ENCODE peak calls at places on chromosomes 6 and 20, in ten cellular contexts. T is transverse colon, W is WERI-Rb-1, S is mammary epithelial cell, I is foreskin keratinocyte, D is tibial nerve, R is A549, E is GM12864, U is Peyer's patch, O is HL-60. X is an unnamed sample.

GRCh38 chr6:155177369-155177961 is 86.3 kb upstream of the CLDN20 start:
- DNase-seq in E (peak), D (peak), W (peak), S (peak), U (no peak), R (peak), I (no peak), O (peak), T (no peak), X (no peak)

GRCh38 chr6:108921547-108922331 is 73.5 kb downstream of the ARMC2 start:
- DNase-seq in I (no peak), R (no peak), D (peak), O (no peak), S (peak), T (no peak), E (no peak), W (no peak), U (no peak), X (no peak)

GRCh38 chr6:79048611-79049010 is 29.4 kb downstream of the PHIP start:
- DNase-seq in O (peak), U (no peak), T (no peak), S (peak), D (no peak), E (no peak), R (peak), I (peak), W (peak), X (no peak)

GRCh38 chr6:169837529-169838250 is 86.3 kb downstream of the ERMARD start:
- DNase-seq in U (peak), W (no peak), R (no peak), D (no peak), S (no peak), I (no peak), E (no peak), O (no peak), T (no peak), X (no peak)

GRCh38 chr6:14053776-14054175 is 63.8 kb upstream of the CD83 start:
- DNase-seq in D (no peak), W (no peak), R (no peak), S (peak), E (no peak), O (no peak), I (peak), T (no peak), U (no peak), X (no peak)

GRCh38 chr20:52923123-52923543 is 49.0 kb upstream of the TSHZ2 start:
- DNase-seq in D (no peak), I (peak), O (peak), S (peak), W (no peak), E (no peak), U (no peak), R (no peak), T (no peak), X (no peak)

GRCh38 chr6:40477246-40478126 is 109.7 kb downstream of the LRFN2 start:
- DNase-seq in W (peak), I (no peak), D (no peak), O (no peak), T (peak), S (no peak), E (no peak), R (no peak), U (no peak), X (no peak)

GRCh38 chr6:114998492-114998891 is 655.7 kb upstream of the HS3ST5 start:
- DNase-seq in I (no peak), R (no peak), E (no peak), U (no peak), T (no peak), O (no peak), D (no peak), W (no peak), S (no peak), X (no peak)

GRCh38 chr6:15837205-15837604 is 174.4 kb upstream of the DTNBP1 start:
- DNase-seq in W (no peak), R (no peak), U (no peak), I (no peak), S (no peak), O (no peak), E (no peak), D (no peak), T (no peak), X (no peak)

GRCh38 chr6:74891358-74891811 is 314.5 kb downstream of the COL12A1 start:
- DNase-seq in E (no peak), I (no peak), S (no peak), W (no peak), D (peak), T (no peak), U (no peak), O (no peak), R (no peak), X (no peak)

GRCh38 chr6:111746983-111747773 is 126.1 kb downstream of the FYN start:
- DNase-seq in W (no peak), I (no peak), T (no peak), U (no peak), E (no peak), D (no peak), S (no peak), O (no peak), R (no peak), X (no peak)

GRCh38 chr6:16901777-16902176 is 140.5 kb upstream of the ATXN1 start:
- DNase-seq in I (no peak), R (no peak), S (peak), E (no peak), O (no peak), D (peak), T (peak), U (no peak), W (no peak), X (no peak)

GRCh38 chr20:61253264-61253639 is 1.2 kb downstream of the CDH4 start:
- DNase-seq in T (no peak), R (peak), D (no peak), W (no peak), S (no peak), I (peak), U (no peak), E (no peak), O (no peak), X (no peak)

GRCh38 chr6:168447282-168447681 is 6.3 kb downstream of the SMOC2 start:
- DNase-seq in O (no peak), W (no peak), D (no peak), E (no peak), T (no peak), I (no peak), U (no peak), R (no peak), S (no peak), X (peak)

GRCh38 chr6:13303668-13304017 is 24.7 kb downstream of the TBC1D7 start:
- DNase-seq in I (peak), R (no peak), D (peak), T (peak), W (peak), E (peak), U (peak), S (no peak), O (peak), X (peak)

GRCh38 chr20:32789896-32790750 is 27.9 kb downstream of the DNMT3B start:
- DNase-seq in U (peak), D (peak), S (peak), T (peak), E (peak), R (peak), W (peak), I (peak), O (peak), X (peak)

GRCh38 chr6:42230320-42231034 is 12.8 kb upstream of the MRPS10 start:
- DNase-seq in T (no peak), W (no peak), I (no peak), D (no peak), R (no peak), E (no peak), U (no peak), S (no peak), O (no peak), X (peak)

GRCh38 chr6:149560736-149561135 is 5.4 kb upstream of the GINM1 start:
- DNase-seq in S (no peak), I (no peak), U (no peak), E (no peak), R (peak), T (no peak), W (peak), D (no peak), O (peak), X (no peak)
- TF ChIP-seq CTCF in S (peak), I (peak), U (peak), E (peak), R (no peak), T (peak), W (peak), D (no peak), O (peak), X (peak)

DNA sequence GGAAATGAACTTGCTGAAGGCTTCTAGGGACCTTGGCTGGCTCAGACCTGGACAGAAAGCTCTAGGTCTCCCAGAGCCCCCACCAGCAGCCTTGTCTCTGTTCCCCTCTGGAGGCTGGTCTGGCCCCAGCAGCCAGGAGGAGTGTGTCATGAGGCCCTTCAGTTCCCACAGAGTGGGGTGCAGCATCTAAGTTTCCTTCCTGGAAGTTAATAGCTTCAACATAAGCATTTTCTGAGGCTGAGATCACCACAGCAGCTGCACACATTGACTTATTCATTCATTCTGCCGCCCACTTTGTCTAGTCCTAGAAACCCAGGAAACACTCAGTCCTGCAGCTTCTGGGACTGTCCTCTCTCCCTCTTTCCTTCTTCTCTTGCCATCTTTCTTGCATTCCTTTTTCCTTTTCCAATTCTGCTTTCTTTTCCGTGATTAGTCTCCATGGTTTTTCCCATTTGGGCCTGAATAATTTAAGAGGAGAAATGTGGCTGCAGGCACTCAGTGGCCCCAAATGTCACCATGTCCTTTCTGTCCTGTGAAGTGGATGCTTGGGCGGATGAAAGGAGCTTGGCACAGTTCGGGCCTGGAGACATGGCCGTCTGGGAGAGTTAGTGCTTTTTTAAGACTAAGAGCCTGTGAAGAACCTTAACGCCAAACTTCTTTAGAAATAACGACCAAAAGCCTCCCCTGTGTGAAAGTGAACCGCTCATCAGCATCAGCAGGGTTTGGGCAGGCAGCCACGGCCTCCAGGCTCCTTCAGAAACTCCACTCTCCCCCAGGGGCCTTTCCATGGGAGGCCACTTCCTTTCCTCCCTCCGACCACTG is 31.0 kb upstream of the PCMTD2 start:
- DNase-seq in D (no peak), S (peak), U (no peak), I (peak), W (no peak), R (no peak), E (no peak), T (no peak), O (no peak), X (no peak)
- TF ChIP-seq CTCF in D (no peak), S (no peak), U (no peak), I (peak), W (no peak), R (no peak), E (no peak), T (no peak), O (no peak), X (no peak)

GRCh38 chr20:23060629-23061028 is 11.2 kb upstream of the THBD start:
- DNase-seq in E (no peak), W (no peak), D (no peak), R (no peak), O (no peak), U (no peak), S (no peak), I (no peak), T (no peak), X (no peak)
- TF ChIP-seq CTCF in E (no peak), W (no peak), D (no peak), R (no peak), O (no peak), U (no peak), S (no peak), I (no peak), T (no peak), X (no peak)

GRCh38 chr6:22412994-22413393 is 116.2 kb upstream of the PRL start:
- DNase-seq in T (no peak), D (no peak), O (no peak), S (no peak), R (no peak), U (no peak), I (no peak), W (no peak), E (no peak), X (no peak)

GRCh38 chr6:22409487-22409886 is 112.7 kb upstream of the PRL start:
- DNase-seq in O (no peak), I (no peak), D (no peak), W (no peak), T (no peak), U (no peak), S (no peak), E (no peak), R (no peak), X (no peak)

GRCh38 chr6:22418714-22419113 is 121.9 kb upstream of the PRL start:
- DNase-seq in S (no peak), U (no peak), O (no peak), E (no peak), D (no peak), R (no peak), W (no peak), T (no peak), I (no peak), X (no peak)

GRCh38 chr6:22411408-22412105 is 114.7 kb upstream of the PRL start:
- DNase-seq in S (no peak), T (no peak), E (no peak), I (no peak), U (no peak), W (no peak), R (no peak), O (no peak), D (no peak), X (no peak)

DNA sequence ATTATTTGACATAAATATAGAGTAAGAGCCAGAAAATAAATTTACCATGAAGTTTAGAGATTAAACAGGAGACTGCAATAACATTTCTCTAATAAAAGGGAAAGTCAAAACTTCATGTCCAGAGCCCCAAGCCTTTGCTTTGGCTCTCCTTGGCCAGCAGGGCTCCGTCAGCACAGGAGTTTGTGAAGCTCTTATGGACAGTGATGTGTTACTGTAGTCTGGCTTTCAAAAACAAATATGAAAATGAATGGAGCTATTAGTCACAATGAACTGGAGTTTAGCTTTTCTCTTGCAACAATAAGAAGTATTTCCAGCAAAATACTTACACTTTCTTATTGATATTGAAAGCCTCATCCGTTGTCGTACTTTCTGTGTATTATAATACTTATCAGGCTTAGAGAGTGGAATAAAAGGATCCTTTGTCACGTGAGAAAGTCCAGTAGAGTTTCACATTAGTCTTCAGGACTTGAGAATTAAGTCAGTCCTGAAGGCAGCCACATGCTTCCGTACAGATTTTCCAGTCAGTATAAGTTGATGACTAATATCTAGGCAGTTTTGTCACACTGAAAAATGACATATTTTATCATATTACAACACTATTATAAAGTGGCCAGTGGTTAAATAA is 117.0 kb upstream of the PRL start:
- DNase-seq in R (no peak), T (no peak), I (no peak), O (no peak), U (no peak), W (no peak), S (no peak), E (no peak), D (no peak), X (no peak)
- TF ChIP-seq CTCF in R (no peak), T (no peak), I (no peak), O (no peak), U (no peak), W (no peak), S (no peak), E (no peak), D (no peak), X (no peak)

DNA sequence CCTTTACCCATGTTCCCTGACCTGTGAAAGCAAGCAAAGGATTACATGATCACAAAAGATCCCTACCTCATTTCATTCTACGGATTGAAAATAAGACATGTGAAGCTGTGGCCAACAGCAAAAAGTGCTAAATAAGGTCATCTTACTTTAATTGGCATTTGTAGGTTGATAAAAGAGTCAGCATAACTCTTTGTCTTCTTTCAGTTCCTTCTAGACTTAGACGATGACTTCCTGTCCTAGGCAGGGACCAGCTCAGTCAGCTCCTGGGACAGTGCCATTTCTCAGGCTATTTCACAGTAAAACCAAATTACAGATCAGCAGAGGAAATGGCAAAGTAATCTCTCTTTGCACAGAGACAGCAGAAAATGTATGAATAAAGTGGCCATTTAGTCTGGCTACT is 480.7 kb downstream of the RFPL4B start:
- DNase-seq in S (no peak), D (peak), W (no peak), T (peak), U (no peak), I (no peak), E (peak), R (no peak), O (no peak), X (no peak)
- TF ChIP-seq CTCF in S (no peak), D (no peak), W (no peak), T (no peak), U (no peak), I (no peak), E (no peak), R (no peak), O (no peak), X (no peak)

GRCh38 chr6:98841589-98842488 is 7.5 kb downstream of the POU3F2 start:
- DNase-seq in E (no peak), U (no peak), R (no peak), O (no peak), D (no peak), W (no peak), S (no peak), T (no peak), I (no peak), X (no peak)

GRCh38 chr6:98840385-98840784 is 6.0 kb downstream of the POU3F2 start:
- DNase-seq in D (no peak), W (no peak), R (no peak), I (no peak), E (no peak), U (no peak), S (no peak), T (no peak), O (no peak), X (no peak)

GRCh38 chr6:98841114-98841513 is 6.7 kb downstream of the POU3F2 start:
- DNase-seq in R (no peak), U (no peak), E (no peak), S (no peak), T (no peak), D (no peak), O (no peak), I (no peak), W (no peak), X (no peak)

GRCh38 chr6:98838027-98838426 is 3.7 kb downstream of the POU3F2 start:
- DNase-seq in E (no peak), I (no peak), U (no peak), D (no peak), O (no peak), W (no peak), S (no peak), R (no peak), T (no peak), X (no peak)

DNA sequence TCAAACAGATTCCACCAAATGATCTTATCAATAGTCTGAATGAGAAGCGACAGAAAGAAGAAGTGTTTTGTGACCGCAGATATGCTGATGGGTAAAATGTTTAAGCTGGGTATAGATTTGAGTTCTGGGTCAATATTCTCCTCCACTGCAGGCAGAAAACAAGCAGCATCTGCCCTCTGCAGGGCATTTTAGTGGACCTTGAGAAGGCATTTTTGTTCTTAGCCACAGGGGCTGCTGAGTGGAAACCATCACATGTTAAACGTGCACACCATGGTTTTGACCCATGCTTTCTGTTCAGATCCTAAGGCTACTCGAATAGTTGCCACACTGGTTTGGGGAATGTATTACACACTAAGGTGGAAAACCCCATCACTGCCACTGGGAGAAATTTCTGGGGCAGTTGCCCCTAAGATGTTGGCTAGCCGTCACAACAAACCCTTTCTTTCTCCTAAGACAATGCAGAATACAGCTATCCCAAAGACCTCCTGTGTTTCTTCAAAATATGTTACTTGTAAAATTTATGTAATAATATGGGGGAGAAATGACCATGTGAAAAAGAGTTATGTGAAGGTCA is 5.5 kb downstream of the POU3F2 start:
- DNase-seq in D (no peak), O (no peak), R (peak), T (no peak), I (no peak), U (no peak), W (peak), E (no peak), S (no peak), X (no peak)
- TF ChIP-seq CTCF in D (peak), O (no peak), R (peak), T (no peak), I (peak), U (no peak), W (peak), E (peak), S (peak), X (peak)

GRCh38 chr6:64504509-64504908 is 868.9 kb downstream of the PHF3 start:
- DNase-seq in R (peak), E (no peak), I (no peak), U (no peak), O (no peak), S (no peak), W (no peak), D (no peak), T (no peak), X (no peak)

GRCh38 chr6:64507661-64508060 is 872.1 kb downstream of the PHF3 start:
- DNase-seq in E (no peak), R (no peak), T (no peak), U (no peak), S (no peak), W (no peak), O (no peak), I (no peak), D (no peak), X (no peak)

DNA sequence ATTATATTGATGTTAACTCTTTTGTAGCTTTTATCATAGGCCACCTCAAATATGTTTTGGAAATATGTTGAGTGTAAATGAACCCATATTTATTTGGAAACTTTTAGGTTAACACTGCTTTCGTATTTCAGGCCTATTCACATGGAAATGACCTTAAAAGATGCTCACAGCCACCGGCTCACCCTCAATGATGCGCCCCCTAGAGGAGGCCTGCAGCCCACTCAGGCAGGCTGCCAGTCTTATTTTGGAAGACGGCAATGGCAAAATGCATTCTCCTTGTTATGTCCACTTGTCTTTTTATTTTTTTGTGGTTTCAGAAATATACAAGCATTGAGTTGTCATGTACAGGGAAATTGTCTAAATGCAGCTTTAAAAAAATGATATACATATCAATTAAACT is 869.7 kb downstream of the PHF3 start:
- DNase-seq in I (no peak), T (no peak), R (peak), W (peak), D (no peak), U (no peak), O (peak), S (no peak), E (no peak), X (no peak)
- TF ChIP-seq CTCF in I (peak), T (no peak), R (peak), W (peak), D (no peak), U (no peak), O (peak), S (no peak), E (peak), X (peak)